ENCODE peak calls at places on chromosome 3, in four cellular contexts. V, L, A and W are unnamed samples.

GRCh38 chr3:123299581-123299980 is 97.8 kb downstream of the SEC22A start:
- DNase-seq in V (no peak), L (no peak), A (no peak), W (no peak)

GRCh38 chr3:136899622-136900158 is 37.7 kb downstream of the NCK1 start:
- DNase-seq in V (no peak), L (no peak), A (peak), W (no peak)

GRCh38 chr3:115386347-115386746 is 237.0 kb upstream of the GAP43 start:
- DNase-seq in V (no peak), L (no peak), A (no peak), W (no peak)

GRCh38 chr3:24263069-24263668 is 231.5 kb downstream of the THRB start:
- DNase-seq in V (no peak), L (no peak), A (no peak), W (no peak)

GRCh38 chr3:52845157-52845556 is 10.3 kb upstream of the MUSTN1 start:
- DNase-seq in V (peak), L (no peak), A (peak), W (no peak)

GRCh38 chr3:56980798-56981390 is 79.6 kb upstream of the SPATA12 start:
- DNase-seq in V (no peak), L (no peak), A (peak), W (no peak)

GRCh38 chr3:123344941-123345594 is 103.8 kb downstream of the ADCY5 start:
- DNase-seq in V (no peak), L (no peak), A (no peak), W (no peak)

GRCh38 chr3:125023833-125024560 is 31.8 kb downstream of the HEG1 start:
- DNase-seq in V (no peak), L (no peak), A (no peak), W (no peak)

GRCh38 chr3:81451611-81452010 is 309.8 kb downstream of the GBE1 start:
- DNase-seq in V (no peak), L (no peak), A (no peak), W (no peak)

GRCh38 chr3:120438971-120439370 is 11.8 kb downstream of the FSTL1 start:
- DNase-seq in V (peak), L (no peak), A (peak), W (no peak)

GRCh38 chr3:15460891-15461524 is 33.6 kb downstream of the EAF1 start:
- DNase-seq in V (no peak), L (no peak), A (no peak), W (no peak)

GRCh38 chr3:51657234-51657633 is 13.8 kb upstream of the TEX264 start:
- DNase-seq in V (no peak), L (no peak), A (no peak), W (no peak)

GRCh38 chr3:168884353-168884903 is 779.1 kb downstream of the MECOM start:
- DNase-seq in V (no peak), L (no peak), A (peak), W (no peak)
- H3K4me3 ChIP-seq in V (no peak), L (no peak), A (no peak), W (no peak)

DNA sequence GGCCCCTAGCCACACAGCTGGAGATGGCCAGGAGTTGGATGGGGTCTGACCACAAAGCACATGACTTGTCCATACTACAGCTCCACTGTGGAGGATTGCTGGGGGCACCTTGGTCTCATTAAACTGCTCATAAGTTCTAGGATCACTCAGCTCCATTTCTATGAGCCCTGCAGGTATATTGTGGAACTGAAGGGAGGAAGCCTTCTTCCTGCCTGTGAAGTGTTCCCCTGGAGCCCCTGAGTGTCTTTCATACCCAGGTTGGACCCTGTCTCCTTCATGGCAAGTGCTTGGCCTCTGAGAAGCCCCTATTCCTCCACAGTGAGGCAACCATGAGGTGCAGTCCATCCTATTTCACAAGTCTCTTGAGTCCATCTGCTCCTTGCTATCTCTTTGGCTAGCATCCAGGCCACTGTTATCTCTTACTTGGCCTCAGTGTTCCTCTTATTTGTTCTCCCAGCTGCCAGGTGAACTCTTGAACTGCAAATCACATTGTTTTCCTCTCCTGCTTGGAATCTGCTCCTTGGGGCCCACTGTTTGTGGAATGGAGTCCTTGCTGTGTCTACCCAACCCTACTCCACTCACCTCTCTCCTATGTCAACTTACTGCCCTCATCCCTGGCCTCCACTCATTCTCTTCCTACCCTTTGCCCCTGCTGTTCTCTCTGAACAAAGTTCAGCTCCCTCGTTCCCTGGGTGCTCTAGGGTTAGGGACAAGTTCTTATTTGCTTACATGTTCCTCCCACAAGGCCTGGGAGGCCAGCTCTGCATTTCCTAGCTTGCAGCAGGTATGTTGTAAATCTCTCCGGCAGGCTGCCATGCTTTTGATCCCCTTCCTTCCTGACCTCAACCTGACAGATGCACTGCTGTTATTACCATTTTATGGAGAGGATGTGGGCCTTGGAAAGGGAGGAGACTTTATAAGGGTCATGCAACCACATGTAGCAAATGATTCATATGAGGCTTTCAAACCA is 1.2 kb downstream of the ACOX2 start:
- DNase-seq in V (no peak), L (no peak), A (no peak), W (no peak)
- H3K27ac ChIP-seq in V (peak), L (no peak), A (no peak), W (no peak)

DNA sequence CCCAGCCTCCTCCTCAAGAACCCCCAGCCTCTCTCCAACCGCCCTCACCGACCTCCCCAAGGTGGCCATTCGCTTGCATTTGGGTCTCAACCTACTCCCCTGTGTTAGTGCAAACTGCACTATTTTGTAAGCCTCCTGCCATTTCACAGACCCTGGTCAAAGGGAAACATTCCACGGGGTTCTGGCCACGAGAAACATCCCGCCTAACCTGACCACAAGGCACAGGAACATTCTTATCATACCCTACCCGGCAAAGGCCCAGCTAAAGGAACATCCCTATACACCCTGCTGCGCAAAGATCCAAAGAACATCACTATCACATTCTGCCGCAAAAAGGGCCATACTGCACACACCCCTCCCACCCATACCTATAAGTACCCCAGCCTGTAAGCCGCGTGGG is 22.9 kb downstream of the RPSA start:
- DNase-seq in V (no peak), L (peak), A (no peak), W (no peak)
- H3K4me3 ChIP-seq in V (no peak), L (no peak), A (no peak), W (no peak)

GRCh38 chr3:43095370-43095769 is 10.5 kb downstream of the POMGNT2 start:
- DNase-seq in V (no peak), L (no peak), A (no peak), W (no peak)
- H3K27ac ChIP-seq in V (no peak), L (no peak), A (no peak), W (no peak)

GRCh38 chr3:13479582-13480339 is at the start of gene HDAC11:
- DNase-seq in V (peak), L (peak), A (peak), W (peak)

GRCh38 chr3:13480340-13481318 is 523 bp downstream of the HDAC11 start:
- DNase-seq in V (no peak), L (no peak), A (peak), W (no peak)

GRCh38 chr3:13477946-13478345 is 2.2 kb upstream of the HDAC11 start:
- DNase-seq in V (no peak), L (no peak), A (no peak), W (no peak)

GRCh38 chr3:13482106-13482690 is 2.1 kb downstream of the HDAC11 start:
- DNase-seq in V (no peak), L (no peak), A (no peak), W (no peak)

DNA sequence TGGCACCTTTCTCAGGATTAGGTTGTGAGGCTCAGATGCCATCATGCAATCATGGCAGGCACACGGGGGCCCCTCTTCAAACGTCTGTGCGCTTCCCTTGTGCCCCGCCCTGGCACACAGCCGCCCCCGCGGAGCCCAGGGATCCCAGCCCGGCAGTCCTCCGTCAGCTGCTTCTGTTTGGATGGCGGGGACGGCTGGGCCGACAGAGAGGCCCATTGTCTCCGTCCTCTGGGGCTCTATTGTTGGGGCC is 849 bp upstream of the HDAC11 start:
- DNase-seq in V (peak), L (no peak), A (no peak), W (no peak)
- H3K4me3 ChIP-seq in V (peak), L (peak), A (peak), W (peak)

GRCh38 chr3:155312781-155313180 is 19.3 kb upstream of the STRIT1 start:
- DNase-seq in V (no peak), L (no peak), A (no peak), W (no peak)
- H3K27ac ChIP-seq in V (no peak), L (no peak), A (no peak), W (no peak)

GRCh38 chr3:170360916-170361315 is 3.4 kb downstream of the SKIL start:
- DNase-seq in V (no peak), L (no peak), A (peak), W (no peak)
- H3K4me3 ChIP-seq in V (peak), L (peak), A (no peak), W (peak)

DNA sequence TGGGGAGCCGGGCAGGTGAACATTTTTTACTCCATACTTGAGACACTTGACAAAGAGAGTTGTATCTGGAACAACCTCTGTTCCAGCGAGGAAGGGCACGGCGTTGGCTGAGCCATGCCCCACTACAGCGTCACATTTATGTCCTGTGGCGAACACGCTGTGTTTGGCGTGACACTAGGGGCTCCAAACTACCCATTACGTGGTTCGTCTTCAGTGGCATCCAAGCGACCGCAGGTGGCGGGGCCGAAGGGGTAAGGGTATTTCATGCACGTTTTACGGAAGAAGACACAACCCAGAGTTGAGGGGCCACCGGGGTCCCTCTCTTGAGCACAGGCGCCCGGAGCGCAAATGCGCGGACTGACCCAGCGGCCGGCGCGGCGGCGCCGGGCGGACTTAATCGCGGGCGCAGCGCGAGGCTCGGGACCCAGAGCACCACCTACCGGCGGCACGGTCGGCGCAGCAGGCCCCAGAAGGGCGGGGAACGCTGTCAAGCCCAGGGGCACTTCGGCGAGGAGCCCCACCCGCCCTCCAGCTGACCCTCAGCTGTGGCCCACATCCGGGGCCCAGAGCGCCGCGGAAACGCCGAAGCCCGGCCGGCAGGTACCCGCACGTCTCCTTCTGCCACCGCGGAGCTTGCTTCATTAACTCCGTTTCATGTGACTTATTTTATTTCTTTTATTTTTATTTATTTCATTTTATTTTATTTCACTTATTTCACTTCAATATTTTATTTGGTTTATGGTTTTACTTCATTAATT is 36.4 kb upstream of the TRIM71 start:
- DNase-seq in V (peak), L (peak), A (peak), W (peak)
- H3K27ac ChIP-seq in V (no peak), L (peak), A (no peak), W (peak)

DNA sequence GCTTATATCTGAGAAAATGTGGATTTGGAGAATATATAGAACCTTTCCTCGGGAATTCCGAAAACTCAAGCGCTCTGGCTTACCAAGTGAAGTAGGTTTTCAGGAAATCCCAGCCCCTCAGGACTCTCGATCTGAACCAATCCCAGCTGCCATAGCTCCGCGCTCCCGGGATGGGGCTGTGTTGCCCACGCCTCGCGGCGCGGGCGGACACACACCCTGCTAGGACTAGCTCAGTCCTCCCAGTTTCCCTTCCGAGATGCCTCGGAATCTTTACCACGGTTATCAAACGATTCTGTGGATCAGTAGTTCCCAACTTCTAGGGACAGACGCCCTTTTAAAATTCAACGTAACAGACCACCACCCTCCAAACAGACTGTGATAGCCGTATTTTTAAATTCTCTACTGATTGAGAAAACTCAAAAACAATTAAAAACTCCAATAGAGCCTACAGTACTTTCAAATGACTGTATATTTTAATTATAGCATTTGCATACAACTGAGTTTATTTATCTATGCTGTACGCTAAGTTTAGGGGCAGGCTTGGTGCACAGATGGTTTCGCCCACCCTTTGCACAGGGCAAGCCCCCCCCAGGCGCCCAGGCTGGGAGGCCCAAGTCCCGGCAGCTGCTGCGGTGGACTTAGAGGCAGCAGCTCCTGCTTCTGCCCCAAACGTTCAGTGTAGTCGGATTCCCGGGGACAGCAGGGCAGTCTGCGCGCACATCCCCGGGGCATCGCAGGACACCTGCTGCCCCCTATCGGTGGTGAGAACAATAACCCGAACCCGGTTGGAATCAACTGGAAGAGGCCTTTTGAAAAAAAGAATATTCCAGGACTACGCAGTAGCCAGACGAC is 52.3 kb downstream of the CCDC54 start:
- DNase-seq in V (peak), L (peak), A (peak), W (no peak)
- H3K4me3 ChIP-seq in V (peak), L (peak), A (peak), W (peak)

GRCh38 chr3:121545049-121545563 is 682 bp downstream of the POLQ start:
- DNase-seq in V (no peak), L (no peak), A (no peak), W (no peak)
- H3K27ac ChIP-seq in V (no peak), L (peak), A (peak), W (no peak)